ENCODE peak calls at places on chromosomes 11 and 22, in nine cellular contexts. J is endothelial cell; L is activated naive CD8-positive, alpha-beta T cell treated with anti-CD3 and anti-CD28 coated beads, Interleukin-2, amount 50 U/mL, for 24 hours; Q is stimulated activated CD8-positive, alpha-beta memory T cell treated with anti-CD3 and anti-CD28 coated beads, Interleukin-4, amount 100 ng/mL, for 4 hours; U is EH; Z is fibroblast of lung; M is Right ventricle myocardium superior; E is stimulated activated naive CD8-positive, alpha-beta T cell treated with anti-CD3 and anti-CD28 coated beads, Interleukin-15, Interleukin-2, amounts not matched to agents 100 U/mL and 50 U/mL, for 24 hours; S is stimulated activated CD4-positive, alpha-beta T cell treated with anti-CD3 and anti-CD28 coated beads, Interleukin-15, amount 100 ng/mL, for 24 hours. T is an unnamed sample.

GRCh38 chr22:40199223-40199622 is 21.5 kb downstream of the TNRC6B start:
- DNase-seq in J (no peak), L (no peak), Q (no peak), U (no peak), Z (no peak), M (no peak), E (no peak), S (no peak), T (no peak)

GRCh38 chr11:2265396-2265795 is 5.0 kb downstream of the ASCL2 start:
- DNase-seq in J (no peak), L (no peak), Q (no peak), U (no peak), Z (no peak), M (no peak), E (no peak), S (peak; percentile 49), T (peak; percentile 49)

GRCh38 chr11:32173435-32173834 is 82.6 kb downstream of the RCN1 start:
- DNase-seq in J (peak; percentile 78), L (peak; percentile 34), Q (no peak), U (peak; percentile 77), Z (peak; percentile 76), M (peak; percentile 63), E (peak; percentile 44), S (peak; percentile 43), T (peak; percentile 32)

GRCh38 chr22:19837915-19838314 is 16.8 kb downstream of the GNB1L start:
- DNase-seq in J (no peak), L (no peak), Q (no peak), U (no peak), Z (no peak), M (no peak), E (no peak), S (no peak), T (no peak)

GRCh38 chr11:10379022-10379421 is 74.1 kb downstream of the ADM start:
- DNase-seq in J (peak; percentile 34), L (no peak), Q (no peak), U (no peak), Z (peak; percentile 45), M (no peak), E (no peak), S (no peak), T (no peak)

GRCh38 chr22:24305260-24305692 is 34.6 kb downstream of the SPECC1L start:
- DNase-seq in J (no peak), L (no peak), Q (no peak), U (peak; percentile 33), Z (no peak), M (no peak), E (no peak), S (peak; percentile 13), T (peak; percentile 47)

GRCh38 chr11:59463176-59463575 is 6.4 kb downstream of the OR4D6 start:
- DNase-seq in J (no peak), L (no peak), Q (no peak), U (peak; percentile 4), Z (no peak), M (no peak), E (no peak), S (no peak), T (no peak)

GRCh38 chr11:64053699-64054098 is 18.0 kb downstream of the FLRT1 start:
- DNase-seq in J (no peak), L (no peak), Q (no peak), U (no peak), Z (no peak), M (no peak), E (no peak), S (no peak), T (no peak)

GRCh38 chr22:39264344-39265116 is 19.7 kb upstream of the PDGFB start:
- DNase-seq in J (no peak), L (no peak), Q (no peak), U (no peak), Z (no peak), M (peak; percentile 84), E (no peak), S (no peak), T (no peak)

GRCh38 chr22:19016081-19016480 is 80.0 kb upstream of the PRODH start:
- DNase-seq in J (no peak), L (no peak), Q (no peak), U (no peak), Z (no peak), M (no peak), E (no peak), S (no peak), T (no peak)

GRCh38 chr11:62604460-62605130 is 2.9 kb upstream of the MTA2 start:
- DNase-seq in J (no peak), L (no peak), Q (no peak), U (no peak), Z (no peak), M (peak; percentile 28), E (no peak), S (no peak), T (no peak)

GRCh38 chr22:29621761-29622526 is 18.5 kb downstream of the NF2 start:
- DNase-seq in J (no peak), L (no peak), Q (no peak), U (peak; percentile 98), Z (peak; percentile 84), M (no peak), E (no peak), S (no peak), T (no peak)

GRCh38 chr22:43821606-43822425 is 9.7 kb upstream of the EFCAB6 start:
- DNase-seq in J (no peak), L (no peak), Q (no peak), U (no peak), Z (no peak), M (no peak), E (no peak), S (no peak), T (no peak)

GRCh38 chr11:12222099-12222751 is 111.8 kb downstream of the MICAL2 start:
- DNase-seq in J (no peak), L (no peak), Q (no peak), U (no peak), Z (peak; percentile 88), M (peak; percentile 82), E (no peak), S (no peak), T (no peak)

GRCh38 chr11:128302425-128303186 is 284.8 kb downstream of the ETS1 start:
- DNase-seq in J (no peak), L (peak; percentile 48), Q (peak; percentile 35), U (no peak), Z (no peak), M (no peak), E (no peak), S (peak; percentile 66), T (peak; percentile 80)

GRCh38 chr11:68956142-68956541 is 24.6 kb downstream of the MRGPRD start:
- DNase-seq in J (peak; percentile 63), L (peak; percentile 50), Q (no peak), U (no peak), Z (no peak), M (no peak), E (peak; percentile 52), S (peak; percentile 15), T (peak; percentile 52)

GRCh38 chr11:109000531-109000930 is 335.7 kb downstream of the DDX10 start:
- DNase-seq in J (no peak), L (no peak), Q (no peak), U (no peak), Z (no peak), M (no peak), E (no peak), S (no peak), T (no peak)

GRCh38 chr11:116426761-116427160 is 346.0 kb downstream of the BUD13 start:
- DNase-seq in J (no peak), L (no peak), Q (no peak), U (no peak), Z (no peak), M (no peak), E (no peak), S (no peak), T (no peak)

GRCh38 chr11:2522636-2523255 is 77.9 kb downstream of the KCNQ1 start:
- DNase-seq in J (peak; percentile 1), L (no peak), Q (no peak), U (no peak), Z (no peak), M (peak; percentile 25), E (peak; percentile 2), S (no peak), T (no peak)

GRCh38 chr22:24146190-24146616 is 35.1 kb upstream of the SUSD2 start:
- DNase-seq in J (peak; percentile 44), L (no peak), Q (no peak), U (peak; percentile 87), Z (peak; percentile 94), M (peak; percentile 65), E (no peak), S (peak; percentile 29), T (peak; percentile 49)

GRCh38 chr22:18987765-18988164 is 51.7 kb upstream of the PRODH start:
- DNase-seq in J (peak; percentile 32), L (peak; percentile 36), Q (no peak), U (no peak), Z (peak; percentile 6), M (no peak), E (peak; percentile 33), S (peak; percentile 44), T (peak; percentile 31)

GRCh38 chr11:3738723-3739122 is 58.6 kb downstream of the NUP98 start:
- DNase-seq in J (no peak), L (no peak), Q (no peak), U (no peak), Z (no peak), M (no peak), E (no peak), S (no peak), T (no peak)

GRCh38 chr11:726278-726915 is 20.4 kb downstream of the EPS8L2 start:
- DNase-seq in J (no peak), L (peak; percentile 59), Q (peak; percentile 14), U (peak; percentile 27), Z (no peak), M (peak; percentile 71), E (peak; percentile 67), S (peak; percentile 65), T (peak; percentile 79)

GRCh38 chr11:103110406-103110805 is 1.2 kb downstream of the DYNC2H1 start:
- DNase-seq in J (no peak), L (no peak), Q (no peak), U (peak; percentile 54), Z (peak; percentile 73), M (no peak), E (no peak), S (no peak), T (no peak)

T was measured in activated CD8-positive, alpha-beta T cell treated with anti-CD3 and anti-CD28 coated beads for 36 hours.